ENCODE peak calls at places on chromosomes 1 and 21, in five cellular contexts. Y, E, S, J and P are unnamed samples.

GRCh38 chr21:33674226-33674625 is 31.9 kb downstream of the ITSN1 start:
- DNase-seq in S (no peak), J (no peak), Y (no peak), E (no peak), P (no peak)

GRCh38 chr1:62097464-62097863 is 97.2 kb upstream of the L1TD1 start:
- DNase-seq in S (no peak), Y (no peak), E (no peak), J (no peak), P (no peak)

GRCh38 chr1:58815680-58816071 is 31.8 kb upstream of the JUN start:
- DNase-seq in Y (peak; percentile 5), E (no peak), J (no peak), S (no peak), P (no peak)

GRCh38 chr1:110210604-110211502 is 739 bp downstream of the KCNC4 start:
- DNase-seq in S (peak; percentile 92), E (peak; percentile 23), Y (peak; percentile 72), J (peak; percentile 61), P (no peak)

GRCh38 chr1:202362212-202362611 is 13.7 kb downstream of the PPP1R12B start:
- DNase-seq in Y (no peak), S (no peak), E (no peak), J (no peak), P (no peak)

GRCh38 chr1:16141573-16142336 is 14.1 kb downstream of the EPHA2 start:
- DNase-seq in E (no peak), J (no peak), Y (no peak), S (no peak), P (no peak)

GRCh38 chr1:116478621-116479020 is 92.2 kb downstream of the CD58 start:
- DNase-seq in Y (no peak), E (no peak), S (no peak), J (no peak), P (no peak)

GRCh38 chr1:53689223-53689622 is 49.7 kb downstream of the GLIS1 start:
- DNase-seq in Y (no peak), S (no peak), J (no peak), E (no peak), P (no peak)

GRCh38 chr1:154221815-154222081 is 993 bp downstream of the UBAP2L start:
- DNase-seq in E (peak; percentile 6), S (no peak), J (no peak), Y (no peak), P (no peak)

GRCh38 chr1:29517251-29518080 is 281.1 kb downstream of the PTPRU start:
- DNase-seq in S (peak; percentile 56), J (no peak), E (no peak), Y (no peak), P (no peak)

GRCh38 chr1:210262167-210262896 is 29.7 kb downstream of the SERTAD4 start:
- DNase-seq in Y (no peak), S (no peak), E (peak; percentile 43), J (peak; percentile 72), P (no peak)

GRCh38 chr1:183195146-183195571 is 9.1 kb downstream of the LAMC2 start:
- DNase-seq in Y (peak; percentile 10), J (no peak), E (no peak), S (no peak), P (no peak)

GRCh38 chr21:41953831-41954653 is at the start of gene C2CD2:
- DNase-seq in E (no peak), S (peak; percentile 87), Y (peak; percentile 28), J (peak; percentile 64), P (peak; percentile 81)

GRCh38 chr1:218312509-218312908 is 27.4 kb downstream of the RRP15 start:
- DNase-seq in Y (no peak), J (no peak), S (no peak), E (no peak), P (no peak)

GRCh38 chr21:32371913-32372314 is 20.9 kb downstream of the URB1 start:
- DNase-seq in J (no peak), Y (no peak), S (peak; percentile 62), E (peak; percentile 49), P (no peak)

GRCh38 chr1:85146972-85147359 is 53.9 kb downstream of the SYDE2 start:
- DNase-seq in Y (no peak), J (no peak), S (no peak), E (no peak), P (no peak)
- TF ChIP-seq CTCF in Y (no peak), J (no peak), S (no peak), E (no peak), P (peak; percentile 75)

DNA sequence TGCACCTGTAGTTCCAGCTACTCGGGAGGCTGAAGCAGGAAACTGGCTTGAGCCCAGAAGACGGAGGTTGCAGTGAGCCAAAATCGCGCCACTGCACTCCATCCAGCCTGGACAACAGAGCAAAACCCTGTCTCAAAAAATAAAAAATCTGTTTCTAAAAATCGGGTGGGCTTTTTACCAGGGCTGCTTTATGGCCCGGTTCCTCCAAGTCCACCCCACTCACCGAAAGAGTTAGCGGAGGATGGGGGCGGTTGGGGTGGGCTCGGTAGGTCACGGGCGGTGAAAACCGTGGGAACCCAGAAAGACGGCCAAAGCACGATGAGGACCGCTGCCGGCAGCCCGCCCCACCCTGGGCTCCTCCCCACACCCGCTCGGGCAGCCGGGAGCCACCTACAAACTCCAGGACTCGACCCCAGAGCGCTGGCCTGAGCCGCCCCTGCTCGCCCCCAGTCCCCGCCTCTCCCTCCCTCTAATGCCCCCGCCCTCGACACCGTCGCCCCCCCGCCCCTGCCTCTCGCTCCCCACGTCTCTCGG is 846 bp upstream of the PER3 start:
- DNase-seq in S (peak; percentile 92), J (peak; percentile 72), E (peak; percentile 43), Y (peak; percentile 52), P (no peak)
- TF ChIP-seq CTCF in S (no peak), J (no peak), E (no peak), Y (no peak), P (no peak)

DNA sequence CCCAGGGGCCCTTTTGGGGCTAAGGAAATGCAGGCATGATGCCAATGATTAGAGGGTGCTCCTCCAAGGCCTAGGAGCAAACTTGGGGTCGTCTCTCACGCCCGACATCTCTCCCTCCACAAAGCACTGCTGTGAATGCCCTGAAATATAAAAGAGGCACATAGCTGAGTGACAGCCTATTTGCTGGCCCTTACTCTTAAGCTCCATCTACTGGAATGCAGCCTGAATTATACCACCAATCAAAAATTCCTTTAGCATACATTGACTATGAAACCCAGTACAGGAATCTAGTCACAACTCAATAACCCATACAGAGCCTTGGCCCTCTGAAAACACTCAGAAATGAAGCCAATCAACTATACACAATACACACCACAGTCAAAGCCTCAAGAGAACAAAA is 105.5 kb downstream of the LRIG2 start:
- DNase-seq in E (no peak), Y (no peak), J (no peak), S (no peak), P (no peak)
- TF ChIP-seq CTCF in E (no peak), Y (no peak), J (no peak), S (no peak), P (peak; percentile 46)

GRCh38 chr1:1929639-1930545 is 10.8 kb upstream of the TMEM52 start:
- DNase-seq in J (no peak), S (peak; percentile 51), E (no peak), Y (no peak), P (peak; percentile 90)

GRCh38 chr1:1926886-1927660 is 8.0 kb upstream of the TMEM52 start:
- DNase-seq in J (no peak), Y (no peak), S (peak; percentile 66), E (no peak), P (no peak)

GRCh38 chr1:1927751-1928150 is 8.7 kb upstream of the TMEM52 start:
- DNase-seq in J (no peak), E (no peak), S (peak; percentile 72), Y (no peak), P (no peak)

GRCh38 chr1:1929102-1929638 is 10.1 kb upstream of the TMEM52 start:
- DNase-seq in E (no peak), S (no peak), J (no peak), Y (no peak), P (peak; percentile 66)

DNA sequence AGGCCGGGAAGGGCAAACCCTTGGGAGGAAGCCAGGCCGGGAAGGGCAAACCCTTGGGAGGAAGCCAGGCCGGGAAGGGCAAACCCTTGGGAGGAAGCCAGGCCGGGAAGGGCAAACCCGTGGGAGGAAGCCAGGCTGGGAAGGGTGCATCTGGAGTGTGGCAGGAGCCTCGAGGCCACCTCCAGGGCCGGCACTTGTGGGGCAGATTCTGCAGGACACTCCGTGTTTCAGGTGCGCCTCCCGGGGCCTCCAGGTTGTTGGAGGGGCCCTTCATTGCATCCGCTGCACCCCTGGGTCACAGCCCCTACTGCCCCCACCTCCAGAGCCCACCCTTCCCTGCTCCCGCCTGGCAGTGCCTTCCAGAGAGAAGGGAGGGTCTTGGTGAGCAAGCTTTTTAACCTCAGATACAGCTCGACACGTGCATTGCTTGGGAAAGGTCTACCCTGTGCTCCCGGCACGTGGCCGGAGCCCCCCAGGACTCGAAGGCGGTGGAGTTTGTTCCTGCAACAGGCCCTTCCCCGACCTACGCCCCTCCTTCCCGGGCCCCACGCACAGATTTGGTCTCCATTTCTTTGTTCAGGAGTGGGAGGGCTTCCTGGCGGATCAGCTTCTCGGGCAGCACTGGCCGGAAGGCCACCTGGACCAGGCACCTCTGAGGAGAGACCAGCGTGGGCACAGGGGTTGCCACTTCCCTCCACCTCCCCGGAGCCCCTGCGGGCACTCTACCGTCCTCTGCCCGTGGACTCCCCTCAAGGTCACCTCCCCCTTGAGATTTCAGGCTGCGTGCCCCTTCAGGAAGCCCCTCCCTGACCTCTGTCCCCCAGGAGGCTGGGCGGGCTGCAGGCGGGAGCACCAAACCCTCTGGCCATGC is 9.4 kb upstream of the TMEM52 start:
- DNase-seq in E (no peak), S (peak; percentile 69), Y (no peak), J (no peak), P (peak; percentile 82)
- TF ChIP-seq CTCF in E (no peak), S (no peak), Y (no peak), J (no peak), P (no peak)

GRCh38 chr21:29196021-29196663 is 65.7 kb downstream of the MAP3K7CL start:
- DNase-seq in E (peak; percentile 52), S (no peak), J (peak; percentile 77), Y (peak; percentile 88), P (no peak)
- TF ChIP-seq CTCF in E (no peak), S (peak; percentile 47), J (no peak), Y (peak; percentile 75), P (peak; percentile 68)

DNA sequence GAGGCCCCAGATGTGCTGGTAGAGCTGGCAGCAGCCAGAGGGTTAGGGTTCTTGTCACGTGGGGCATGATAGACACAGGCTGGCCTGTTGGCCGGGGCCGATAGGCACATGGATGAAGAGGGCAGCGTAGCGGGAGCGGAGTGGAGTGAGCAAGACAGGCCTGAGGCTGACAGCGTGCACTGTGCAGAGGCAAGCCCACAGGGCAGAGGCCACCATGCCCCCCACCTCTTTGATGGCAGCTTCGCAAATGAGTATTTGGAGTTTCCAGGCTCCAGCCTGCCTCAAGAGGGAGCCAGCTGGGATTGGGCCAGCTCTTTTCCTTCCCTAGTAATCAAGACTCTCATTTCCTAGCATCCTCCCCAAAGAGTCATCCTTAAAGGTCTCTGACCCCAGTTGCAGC is 43.5 kb downstream of the TMCC2 start:
- DNase-seq in Y (no peak), E (peak; percentile 46), S (no peak), J (no peak), P (no peak)
- TF ChIP-seq CTCF in Y (no peak), E (no peak), S (no peak), J (no peak), P (peak; percentile 48)

GRCh38 chr1:236509647-236510401 is 14.0 kb upstream of the LGALS8 start:
- DNase-seq in J (no peak), S (no peak), Y (no peak), E (no peak), P (no peak)
- TF ChIP-seq CTCF in J (no peak), S (no peak), Y (no peak), E (no peak), P (peak; percentile 7)